ENCODE peak calls at places on chromosome 9, in ten cellular contexts. X is activated T-cell treated with anti-CD3 and anti-CD28 coated beads for 48 hours; B is nucleus accumbens; Y is A673; T is hepatic stellate cell; W is stimulated activated CD4-positive, alpha-beta T cell treated with anti-CD3 and anti-CD28 coated beads, Interleukin-4, amount 100 ng/mL, for 24 hours; P is non-pigmented ciliary epithelial cell; I is iris pigment epithelial cell; S is hepatocyte; V is left ventricle myocardium inferior. E is an unnamed sample.

GRCh38 chr9:89853931-89854330 is 249.1 kb downstream of the GADD45G start:
- DNase-seq in X (no peak), B (no peak), Y (no peak), T (no peak), W (no peak), P (no peak), I (no peak), S (no peak), V (no peak), E (no peak)

GRCh38 chr9:72627147-72627546 is 105.7 kb downstream of the TMC1 start:
- DNase-seq in X (no peak), B (no peak), Y (no peak), T (no peak), W (no peak), P (no peak), I (no peak), S (no peak), V (no peak), E (no peak)

GRCh38 chr9:615756-616155 is 225.7 kb upstream of the DMRT1 start:
- DNase-seq in X (no peak), B (no peak), Y (no peak), T (no peak), W (no peak), P (no peak), I (no peak), S (no peak), V (no peak), E (no peak)

GRCh38 chr9:34992376-34992951 is 2.9 kb downstream of the DNAJB5 start:
- DNase-seq in X (peak), B (no peak), Y (peak), T (peak), W (peak), P (peak), I (peak), S (peak), V (peak), E (peak)

GRCh38 chr9:134630393-134630790 is 11.2 kb upstream of the COL5A1 start:
- DNase-seq in X (no peak), B (no peak), Y (no peak), T (no peak), W (no peak), P (no peak), I (no peak), S (no peak), V (peak), E (no peak)

GRCh38 chr9:1939926-1940368 is 75.2 kb upstream of the SMARCA2 start:
- DNase-seq in X (peak), B (no peak), Y (peak), T (no peak), W (peak), P (no peak), I (peak), S (peak), V (no peak), E (no peak)

GRCh38 chr9:15873573-15874177 is 320.8 kb downstream of the CCDC171 start:
- DNase-seq in X (no peak), B (no peak), Y (peak), T (no peak), W (no peak), P (peak), I (peak), S (peak), V (no peak), E (no peak)

GRCh38 chr9:13131396-13131795 is 148.1 kb downstream of the MPDZ start:
- DNase-seq in X (no peak), B (no peak), Y (no peak), T (no peak), W (no peak), P (no peak), I (no peak), S (no peak), V (no peak), E (no peak)

GRCh38 chr9:112443200-112443599 is 43.4 kb upstream of the KIAA1958 start:
- DNase-seq in X (no peak), B (no peak), Y (peak), T (no peak), W (peak), P (no peak), I (peak), S (no peak), V (no peak), E (no peak)

GRCh38 chr9:115035872-115036612 is 81.9 kb downstream of the TNC start:
- DNase-seq in X (peak), B (peak), Y (peak), T (peak), W (peak), P (peak), I (peak), S (peak), V (no peak), E (no peak)

GRCh38 chr9:102113191-102113590 is 374.7 kb upstream of the GRIN3A start:
- DNase-seq in X (no peak), B (no peak), Y (no peak), T (no peak), W (no peak), P (no peak), I (peak), S (no peak), V (no peak), E (no peak)

GRCh38 chr9:138043411-138044345 is 166.1 kb downstream of the CACNA1B start:
- DNase-seq in X (no peak), B (no peak), Y (no peak), T (no peak), W (no peak), P (no peak), I (no peak), S (no peak), V (no peak), E (no peak)

GRCh38 chr9:81317939-81318338 is 371.4 kb downstream of the TLE1 start:
- DNase-seq in X (no peak), B (no peak), Y (no peak), T (no peak), W (no peak), P (peak), I (peak), S (no peak), V (no peak), E (no peak)

GRCh38 chr9:114281421-114282103 is 41.3 kb upstream of the ORM1 start:
- DNase-seq in X (no peak), B (no peak), Y (peak), T (no peak), W (no peak), P (no peak), I (no peak), S (peak), V (peak), E (peak)

GRCh38 chr9:88776717-88777497 is 214.4 kb upstream of the S1PR3 start:
- DNase-seq in X (no peak), B (no peak), Y (no peak), T (peak), W (no peak), P (peak), I (peak), S (no peak), V (no peak), E (no peak)

GRCh38 chr9:96644137-96644536 is 11.0 kb downstream of the PRXL2C start:
- DNase-seq in X (no peak), B (no peak), Y (no peak), T (no peak), W (no peak), P (no peak), I (no peak), S (no peak), V (no peak), E (no peak)

GRCh38 chr9:41229408-41230401 is 40.6 kb upstream of the ZNG1F start:
- DNase-seq in X (no peak), B (no peak), Y (peak), T (no peak), W (no peak), P (no peak), I (peak), S (peak), V (no peak), E (peak)